ENCODE peak calls at places on chromosomes 2 and 18, in ten cellular contexts. U is epithelial cell of esophagus; A is CD4-positive, alpha-beta T cell; G is A549; P is esophagus squamous epithelium; Q is osteocyte; R is psoas muscle; O is AG09319; B is PC-3; M is GM10248. Z is an unnamed sample.
A peak's percentile ranks its signal among the peaks of the same experiment; 100 is the strongest.

GRCh38 chr2:192196451-192197194 is 1.9 kb upstream of the TMEFF2 start:
- DNase-seq in M (no peak), B (no peak), U (no peak), G (no peak), P (no peak), Q (no peak), O (no peak), A (no peak), R (no peak), Z (no peak)

GRCh38 chr2:8440029-8440778 is 241.7 kb upstream of the ID2 start:
- DNase-seq in R (no peak), Q (no peak), B (no peak), A (no peak), M (no peak), G (no peak), P (no peak), O (no peak), U (no peak), Z (no peak)

GRCh38 chr18:23354625-23355024 is 98.5 kb upstream of the RIOK3 start:
- DNase-seq in G (no peak), A (no peak), B (peak; percentile 60), Q (peak; percentile 60), P (no peak), M (no peak), U (peak; percentile 71), R (no peak), O (no peak), Z (no peak)

GRCh38 chr2:199495147-199495546 is 37.4 kb upstream of the SATB2 start:
- DNase-seq in P (no peak), O (no peak), Q (no peak), A (no peak), U (peak; percentile 33), M (no peak), B (peak; percentile 67), R (no peak), G (no peak), Z (no peak)

GRCh38 chr2:65549262-65550036 is 117.0 kb upstream of the SPRED2 start:
- DNase-seq in Q (no peak), A (no peak), B (no peak), U (no peak), M (no peak), P (no peak), G (no peak), R (no peak), O (no peak), Z (no peak)

GRCh38 chr2:232592687-232593407 is 40.6 kb upstream of the EFHD1 start:
- DNase-seq in A (no peak), U (peak; percentile 94), M (no peak), Q (no peak), G (peak; percentile 77), O (peak; percentile 54), B (peak; percentile 90), P (no peak), R (no peak), Z (peak; percentile 78)

GRCh38 chr18:59085797-59086196 is 53.9 kb upstream of the SEC11C start:
- DNase-seq in A (no peak), U (peak; percentile 30), Q (no peak), R (no peak), O (no peak), M (no peak), B (no peak), P (no peak), G (no peak), Z (no peak)

GRCh38 chr18:48238206-48238605 is 171.0 kb downstream of the ZBTB7C start:
- DNase-seq in O (no peak), P (no peak), B (peak; percentile 49), A (no peak), U (no peak), G (no peak), M (no peak), Q (no peak), R (no peak), Z (no peak)

GRCh38 chr18:4276983-4277585 is 178.0 kb downstream of the DLGAP1 start:
- DNase-seq in B (no peak), O (no peak), P (no peak), Q (no peak), G (no peak), A (no peak), U (no peak), M (no peak), R (no peak), Z (no peak)

GRCh38 chr2:111965062-111965461 is 66.7 kb downstream of the MERTK start:
- DNase-seq in B (no peak), U (no peak), A (no peak), O (no peak), M (no peak), R (no peak), Q (no peak), G (no peak), P (no peak), Z (no peak)

DNA sequence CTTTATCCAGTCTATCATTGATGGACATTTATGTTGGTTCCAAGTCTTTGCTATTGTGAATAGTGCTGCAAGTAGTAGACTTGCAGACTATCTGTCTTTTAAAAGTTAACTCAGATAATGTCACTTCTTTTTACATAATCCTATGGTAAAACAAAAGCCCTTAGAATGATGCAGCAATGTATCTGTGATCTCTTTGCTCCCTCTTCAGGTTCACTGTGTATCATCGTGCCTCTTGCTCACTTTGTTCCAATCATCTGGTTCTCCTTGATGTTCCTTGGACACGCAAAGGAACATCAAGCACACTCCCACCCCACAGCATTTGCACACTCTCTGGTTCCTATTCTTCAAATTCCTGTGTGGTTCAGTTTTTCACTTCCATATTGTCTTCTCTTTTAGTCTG is 472.5 kb upstream of the ZNF804A start:
- DNase-seq in U (peak; percentile 13), M (no peak), O (no peak), Q (no peak), B (peak; percentile 26), A (no peak), G (no peak), R (no peak), P (no peak), Z (no peak)
- TF ChIP-seq CTCF in U (peak; percentile 15), M (no peak), O (no peak), Q (no peak), B (peak; percentile 47), A (no peak), G (no peak), R (no peak), P (no peak), Z (no peak)

GRCh38 chr2:170815746-170816498 is 765 bp upstream of the GAD1 start:
- DNase-seq in R (peak; percentile 67), A (peak; percentile 52), O (no peak), B (peak; percentile 82), Q (no peak), U (peak; percentile 68), P (no peak), M (peak; percentile 80), G (peak; percentile 67), Z (peak; percentile 69)
- TF ChIP-seq CTCF in R (peak; percentile 68), A (peak; percentile 86), O (peak; percentile 63), B (peak; percentile 89), Q (peak; percentile 74), U (peak; percentile 65), P (peak; percentile 72), M (peak; percentile 70), G (peak; percentile 85), Z (peak; percentile 67)

DNA sequence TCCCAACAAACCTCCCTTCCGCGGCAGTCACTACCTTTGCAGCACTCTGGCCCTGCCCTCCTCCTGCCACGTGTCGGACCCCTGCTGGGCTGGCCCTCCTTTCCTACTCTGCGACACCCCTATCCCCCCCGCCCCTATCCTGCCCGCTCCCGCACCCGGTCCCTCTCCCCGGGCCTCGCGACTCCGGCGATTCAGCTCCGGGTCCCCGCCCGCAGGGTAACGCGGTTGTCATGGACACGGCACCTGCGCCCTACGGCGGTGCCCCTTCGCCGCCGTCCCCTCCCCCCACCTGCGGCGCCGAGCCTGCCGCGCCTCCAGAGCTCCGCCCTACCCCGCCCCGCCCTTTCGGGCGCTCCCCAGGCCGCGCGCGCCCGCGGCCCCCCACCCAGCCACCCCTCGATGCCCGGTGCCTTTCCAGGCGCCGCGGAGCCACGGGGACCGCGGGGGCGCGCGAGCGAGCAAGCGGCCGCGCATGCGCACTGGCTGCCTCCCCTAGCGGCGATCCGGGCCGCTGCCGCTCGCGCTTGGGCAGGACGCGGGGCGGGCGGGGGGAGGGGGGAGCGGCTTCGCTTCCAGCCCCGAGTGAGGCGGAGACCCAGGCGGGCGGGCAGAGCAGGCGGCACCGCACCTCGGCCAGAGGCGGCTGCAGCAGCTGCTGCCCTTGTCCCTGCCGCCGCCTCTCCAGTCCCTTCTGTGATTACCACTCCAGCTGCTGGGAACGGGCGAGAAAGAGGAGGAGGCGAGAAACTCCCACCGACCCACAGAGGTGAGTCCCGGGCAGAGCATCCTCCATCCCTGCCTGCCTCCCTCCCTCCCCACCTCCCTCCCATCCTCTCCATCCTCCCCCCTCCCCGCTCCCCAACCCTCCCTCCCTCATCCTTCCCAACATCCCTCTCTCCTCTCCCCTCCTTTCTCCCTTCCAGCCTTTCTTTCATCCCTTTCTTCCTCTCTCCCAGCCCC is at the start of gene CTNNA2:
- DNase-seq in O (no peak), G (peak; percentile 62), A (no peak), B (peak; percentile 15), M (peak; percentile 72), P (no peak), Q (peak; percentile 89), R (no peak), U (peak; percentile 14), Z (peak; percentile 33)
- TF ChIP-seq CTCF in O (no peak), G (peak; percentile 32), A (no peak), B (no peak), M (no peak), P (no peak), Q (peak; percentile 49), R (no peak), U (no peak), Z (no peak)

GRCh38 chr2:173216668-173217067 is 138.0 kb upstream of the CDCA7 start:
- DNase-seq in G (no peak), A (no peak), P (no peak), M (no peak), Q (no peak), U (no peak), R (no peak), B (peak; percentile 17), O (no peak), Z (no peak)
- TF ChIP-seq CTCF in G (peak; percentile 18), A (no peak), P (no peak), M (no peak), Q (no peak), U (no peak), R (no peak), B (peak; percentile 28), O (no peak), Z (no peak)

GRCh38 chr2:27303093-27304025 is 4.9 kb downstream of the UCN start:
- DNase-seq in A (no peak), U (peak; percentile 75), G (peak; percentile 80), M (peak; percentile 70), P (no peak), B (peak; percentile 82), Q (no peak), O (peak; percentile 39), R (peak; percentile 62), Z (peak; percentile 59)
- TF ChIP-seq CTCF in A (peak; percentile 97), U (peak; percentile 88), G (peak; percentile 97), M (peak; percentile 77), P (peak; percentile 90), B (peak; percentile 81), Q (peak; percentile 87), O (peak; percentile 84), R (peak; percentile 79), Z (peak; percentile 86)